ENCODE peak calls at places on chromosomes 2 and 18, in five cellular contexts. Y is breast epithelium; B is A673; C is GM23248; Q is CD8-positive, alpha-beta memory T cell. X is an unnamed sample.

GRCh38 chr2:88067189-88067588 is 436 bp upstream of the SMYD1 start:
- DNase-seq in C (no peak), Q (no peak), Y (no peak), B (no peak), X (no peak)

GRCh38 chr2:196925768-196926561 is 542 bp downstream of the PGAP1 start:
- DNase-seq in Y (no peak), B (peak), C (peak), Q (peak), X (peak)

GRCh38 chr2:136054856-136055255 is 63.1 kb downstream of the CXCR4 start:
- DNase-seq in C (no peak), Q (no peak), B (no peak), Y (no peak), X (no peak)

GRCh38 chr18:36321636-36322407 is 24.3 kb downstream of the FHOD3 start:
- DNase-seq in Q (no peak), C (peak), B (no peak), Y (no peak), X (no peak)

GRCh38 chr2:69735696-69736095 is 6.2 kb upstream of the ANXA4 start:
- DNase-seq in Y (no peak), Q (no peak), B (no peak), C (no peak), X (no peak)

GRCh38 chr18:63472380-63472779 is 4.4 kb upstream of the SERPINB5 start:
- DNase-seq in Y (no peak), B (no peak), Q (no peak), C (no peak), X (no peak)

GRCh38 chr2:136051001-136051724 is 65.7 kb upstream of the DARS1 start:
- DNase-seq in Y (no peak), B (no peak), Q (no peak), C (no peak), X (no peak)

GRCh38 chr18:43876286-43877082 is 599.2 kb upstream of the SYT4 start:
- DNase-seq in C (peak), Q (no peak), B (no peak), Y (no peak), X (no peak)

GRCh38 chr2:69100220-69100723 is 87.3 kb downstream of the ANTXR1 start:
- DNase-seq in Y (no peak), Q (no peak), C (peak), B (peak), X (no peak)

GRCh38 chr18:27824841-27825720 is 351.8 kb downstream of the CDH2 start:
- DNase-seq in Q (no peak), C (no peak), Y (no peak), B (peak), X (no peak)

GRCh38 chr18:28013064-28013463 is 163.9 kb downstream of the CDH2 start:
- DNase-seq in Y (no peak), Q (no peak), B (peak), C (peak), X (no peak)

GRCh38 chr2:235116885-235117492 is 165.2 kb downstream of the SH3BP4 start:
- DNase-seq in Y (no peak), Q (no peak), C (peak), B (peak), X (no peak)

GRCh38 chr2:112463256-112463655 is 18.7 kb upstream of the TTL start:
- DNase-seq in B (no peak), Q (no peak), Y (no peak), C (no peak), X (no peak)

GRCh38 chr18:80009661-80010550 is 21.5 kb upstream of the TXNL4A start:
- DNase-seq in C (peak), B (no peak), Y (peak), Q (no peak), X (no peak)

GRCh38 chr2:42010743-42011298 is 37.0 kb upstream of the PKDCC start:
- DNase-seq in Q (no peak), Y (no peak), C (peak), B (no peak), X (no peak)

GRCh38 chr2:177758591-177759371 is 313.8 kb downstream of the PDE11A start:
- DNase-seq in Y (no peak), Q (no peak), C (peak), B (peak), X (peak)

GRCh38 chr2:104690255-104690999 is 163.5 kb upstream of the POU3F3 start:
- DNase-seq in B (no peak), Q (no peak), C (peak), Y (no peak), X (no peak)

GRCh38 chr2:73983322-73984202 is 1.1 kb upstream of the TET3 start:
- DNase-seq in C (no peak), Q (no peak), Y (peak), B (no peak), X (peak)

DNA sequence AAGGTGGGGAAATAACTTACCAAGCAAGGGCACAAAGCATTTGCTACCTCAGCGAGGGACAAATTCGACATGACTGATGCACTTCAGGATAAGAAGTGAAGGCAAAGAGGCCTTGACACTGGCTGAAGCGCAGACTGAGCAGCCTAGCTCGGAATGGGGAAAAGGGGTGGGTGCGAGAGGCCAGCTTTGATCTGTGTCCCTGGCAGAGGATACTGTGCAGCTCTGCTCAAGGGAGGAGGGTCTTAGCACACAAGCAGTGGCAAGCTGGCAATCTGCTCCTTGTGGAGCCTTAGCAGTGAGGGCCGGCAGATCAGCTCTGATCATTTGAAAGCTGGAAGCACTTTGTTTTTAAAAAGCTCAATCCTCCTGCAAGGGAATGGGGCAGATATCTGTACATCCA is 222.3 kb downstream of the ZBTB7C start:
- DNase-seq in Q (no peak), C (no peak), B (no peak), Y (no peak), X (no peak)
- H3K27ac ChIP-seq in Q (no peak), C (no peak), B (no peak), Y (peak), X (no peak)

DNA sequence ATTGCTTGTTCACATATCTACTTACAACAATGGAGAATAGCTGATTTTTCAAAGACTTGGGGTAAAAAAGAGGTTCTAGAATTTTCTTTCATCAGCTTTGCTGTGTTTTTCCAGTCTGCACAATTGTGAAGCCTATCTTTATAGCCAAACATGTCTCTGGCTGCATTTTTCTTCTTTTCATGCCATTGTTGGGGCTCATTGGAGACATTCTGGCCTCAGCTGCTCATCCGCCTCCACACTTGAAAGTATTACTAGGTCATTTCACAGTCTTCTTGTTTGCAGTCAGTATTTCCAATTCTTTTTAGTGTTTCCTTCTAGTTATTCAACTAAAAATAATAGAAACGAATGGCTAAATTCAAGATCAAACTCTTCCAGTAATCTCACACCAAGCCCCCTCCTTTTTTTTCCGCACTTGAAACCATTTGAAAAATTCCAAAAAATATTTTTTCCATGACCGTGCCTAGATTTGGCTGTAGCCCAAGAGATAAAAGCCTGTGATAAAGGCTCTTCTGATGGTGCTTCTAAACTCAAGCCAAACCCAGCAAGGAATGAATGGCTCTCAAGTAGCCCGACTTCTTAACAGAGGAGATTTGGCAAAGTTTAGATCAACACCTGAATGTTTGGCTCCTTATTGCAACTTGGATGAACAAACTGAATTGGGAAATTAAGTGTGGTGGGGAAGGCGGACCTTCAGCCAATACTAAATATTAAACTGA is 103.4 kb downstream of the NRP2 start:
- DNase-seq in Q (no peak), C (peak), Y (no peak), B (no peak), X (no peak)
- H3K27ac ChIP-seq in Q (no peak), C (no peak), Y (peak), B (no peak), X (no peak)

GRCh38 chr2:59826177-59826576 is 727.3 kb downstream of the BCL11A start:
- DNase-seq in Y (no peak), C (no peak), B (no peak), Q (no peak), X (no peak)

GRCh38 chr2:59827677-59828076 is 725.8 kb downstream of the BCL11A start:
- DNase-seq in Q (no peak), C (no peak), B (no peak), Y (no peak), X (no peak)

GRCh38 chr2:59824314-59824713 is 729.1 kb downstream of the BCL11A start:
- DNase-seq in Y (no peak), B (no peak), C (no peak), Q (no peak), X (no peak)
- H3K27ac ChIP-seq in Y (no peak), B (no peak), C (no peak), Q (no peak), X (no peak)

DNA sequence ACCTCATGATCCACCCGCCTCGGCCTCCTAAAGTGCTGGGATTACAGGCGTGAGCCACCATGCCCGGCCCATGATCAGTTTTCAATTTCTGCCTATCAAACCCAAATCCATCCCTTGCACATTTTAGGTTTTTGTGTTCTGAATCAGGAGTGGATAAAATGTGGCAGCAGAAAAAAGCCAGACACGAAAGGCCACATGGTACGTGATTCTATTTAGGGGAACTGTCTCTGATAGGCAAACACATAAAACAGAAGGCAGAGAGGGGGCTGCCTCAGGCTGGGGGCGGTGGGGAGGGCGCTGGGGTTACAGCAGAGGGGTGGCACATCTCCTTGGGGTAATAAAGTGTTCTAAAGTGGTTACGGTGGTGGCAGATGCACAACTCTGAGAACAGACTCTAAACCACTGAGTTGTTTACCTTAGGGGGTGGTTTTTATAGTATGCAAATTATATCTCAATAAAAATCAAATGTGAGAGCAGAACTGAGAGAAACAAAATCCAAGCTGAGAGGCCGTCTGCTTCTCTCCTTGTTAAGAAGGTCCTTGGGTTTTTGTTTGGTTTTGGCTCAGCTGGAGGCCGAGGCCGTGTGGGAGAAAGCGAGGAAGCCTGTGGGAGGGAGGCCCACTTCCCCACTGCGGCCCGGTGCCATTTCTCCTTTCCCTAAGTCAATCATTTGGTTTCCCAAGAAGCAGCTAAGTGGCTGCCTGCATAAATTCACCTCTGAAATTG is 78.0 kb downstream of the SOWAHC start:
- DNase-seq in Y (no peak), C (no peak), Q (no peak), B (peak), X (no peak)
- H3K27ac ChIP-seq in Y (peak), C (no peak), Q (no peak), B (no peak), X (no peak)

GRCh38 chr2:176247859-176248258 is 21.4 kb upstream of the MTX2 start:
- DNase-seq in B (no peak), Y (no peak), C (no peak), Q (no peak), X (no peak)
- H3K27ac ChIP-seq in B (no peak), Y (no peak), C (no peak), Q (no peak), X (no peak)

GRCh38 chr2:16607306-16607705 is 58.3 kb downstream of the CYRIA start:
- DNase-seq in B (no peak), C (no peak), Y (no peak), Q (no peak), X (no peak)

GRCh38 chr2:16612490-16612889 is 53.1 kb downstream of the CYRIA start:
- DNase-seq in Q (no peak), B (no peak), Y (no peak), C (no peak), X (no peak)

GRCh38 chr2:16613475-16613874 is 52.2 kb downstream of the CYRIA start:
- DNase-seq in Y (no peak), B (no peak), Q (no peak), C (peak), X (no peak)

GRCh38 chr2:16604236-16604635 is 61.4 kb downstream of the CYRIA start:
- DNase-seq in B (no peak), Y (no peak), C (no peak), Q (no peak), X (no peak)

GRCh38 chr2:16608661-16609643 is 56.7 kb downstream of the CYRIA start:
- DNase-seq in B (peak), Q (peak), Y (peak), C (peak), X (peak)
- H3K27ac ChIP-seq in B (peak), Q (no peak), Y (no peak), C (no peak), X (peak)

GRCh38 chr18:2927745-2928144 is 80.9 kb downstream of the EMILIN2 start:
- DNase-seq in B (no peak), Q (no peak), Y (no peak), C (no peak), X (no peak)

GRCh38 chr18:2926528-2926927 is 79.7 kb downstream of the EMILIN2 start:
- DNase-seq in Y (no peak), C (no peak), B (no peak), Q (no peak), X (no peak)

GRCh38 chr18:2921778-2922177 is 75.0 kb downstream of the EMILIN2 start:
- DNase-seq in C (no peak), Y (peak), B (no peak), Q (no peak), X (no peak)

GRCh38 chr18:2923464-2923863 is 76.7 kb downstream of the EMILIN2 start:
- DNase-seq in Q (no peak), C (no peak), B (no peak), Y (no peak), X (no peak)

GRCh38 chr18:2924920-2925319 is 78.1 kb downstream of the EMILIN2 start:
- DNase-seq in C (no peak), Q (no peak), B (no peak), Y (peak), X (no peak)
- H3K27ac ChIP-seq in C (no peak), Q (no peak), B (no peak), Y (no peak), X (no peak)

GRCh38 chr2:200021449-200022114 is 66.2 kb downstream of the MAIP1 start:
- DNase-seq in C (no peak), Q (no peak), Y (no peak), B (no peak), X (no peak)
- H3K27ac ChIP-seq in C (no peak), Q (no peak), Y (no peak), B (no peak), X (no peak)

DNA sequence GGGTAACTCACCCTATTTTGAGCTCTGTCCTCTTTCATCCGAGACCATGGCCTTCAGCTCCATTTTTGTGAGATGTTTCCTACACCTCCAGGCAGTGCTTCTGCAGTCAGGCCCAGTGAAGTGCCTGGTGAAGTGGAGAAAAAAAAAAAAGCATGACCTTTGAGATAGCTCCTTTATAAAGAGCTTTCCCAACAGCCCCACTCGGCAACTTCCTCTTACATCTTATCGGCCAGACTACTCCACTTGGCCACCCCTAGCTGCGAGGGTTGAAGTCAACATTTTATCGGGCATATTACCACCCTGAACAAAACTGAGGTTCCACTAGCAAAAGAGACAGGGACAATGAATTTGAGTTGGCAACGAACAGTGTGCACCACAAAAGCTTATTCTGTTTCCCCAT is 124.8 kb upstream of the RNF152 start:
- DNase-seq in Y (no peak), C (no peak), B (no peak), Q (no peak), X (no peak)
- H3K27ac ChIP-seq in Y (no peak), C (peak), B (peak), Q (no peak), X (no peak)

GRCh38 chr2:169572821-169573159 is 875 bp downstream of the FASTKD1 start:
- DNase-seq in Q (no peak), C (no peak), B (no peak), Y (no peak), X (no peak)
- H3K27ac ChIP-seq in Q (peak), C (no peak), B (no peak), Y (no peak), X (no peak)

X was measured in substantia nigra.